ENCODE peak calls at places on chromosomes 11 and 22, in six cellular contexts. U, Z, X, D, Y and J are unnamed samples.

GRCh38 chr11:123755344-123755743 is 1.0 kb upstream of the OR6X1 start:
- DNase-seq in D (no peak), U (no peak), X (no peak), Z (no peak), Y (no peak), J (no peak)

GRCh38 chr22:50507421-50507990 is at the start of gene LMF2:
- DNase-seq in U (no peak), Z (peak), Y (peak), D (peak), X (peak), J (peak)

GRCh38 chr11:66011239-66011784 is 496 bp upstream of the CST6 start:
- DNase-seq in U (peak), Y (no peak), D (no peak), X (no peak), Z (no peak), J (no peak)

GRCh38 chr11:75718406-75719088 is 909 bp downstream of the MOGAT2 start:
- DNase-seq in X (no peak), D (no peak), Y (no peak), Z (no peak), U (no peak), J (no peak)

GRCh38 chr11:115408036-115408911 is 95.9 kb downstream of the CADM1 start:
- DNase-seq in Y (no peak), Z (no peak), X (no peak), U (peak), D (no peak), J (no peak)

GRCh38 chr11:70766901-70767300 is 368.6 kb downstream of the CTTN start:
- DNase-seq in U (no peak), D (no peak), X (no peak), Y (no peak), Z (no peak), J (no peak)

GRCh38 chr11:724063-724732 is 18.2 kb downstream of the EPS8L2 start:
- DNase-seq in Y (no peak), Z (no peak), U (no peak), X (no peak), D (no peak), J (no peak)

GRCh38 chr22:25564320-25564978 is at the start of gene GRK3:
- DNase-seq in X (peak), D (peak), U (peak), Y (peak), Z (peak), J (peak)

GRCh38 chr11:77090373-77091111 is 12.1 kb upstream of the OMP start:
- DNase-seq in U (no peak), Y (no peak), Z (no peak), X (no peak), D (peak), J (peak)

GRCh38 chr22:31998784-31999435 is 44.2 kb upstream of the SLC5A1 start:
- DNase-seq in D (no peak), Y (no peak), U (no peak), Z (no peak), X (no peak), J (no peak)

GRCh38 chr11:128484172-128484571 is 103.2 kb downstream of the ETS1 start:
- DNase-seq in X (no peak), U (no peak), Z (no peak), Y (no peak), D (no peak), J (no peak)

GRCh38 chr11:31026315-31026714 is 343.2 kb downstream of the DCDC1 start:
- DNase-seq in Z (peak), U (no peak), Y (no peak), X (no peak), D (no peak), J (no peak)

GRCh38 chr11:115244758-115245157 is 259.5 kb downstream of the CADM1 start:
- DNase-seq in U (no peak), Z (peak), D (no peak), Y (no peak), X (no peak), J (no peak)

GRCh38 chr11:68498903-68499883 is 38.6 kb downstream of the PPP6R3 start:
- DNase-seq in D (no peak), Z (no peak), X (no peak), U (no peak), Y (no peak), J (no peak)

GRCh38 chr22:46571642-46572250 is 34.3 kb upstream of the CELSR1 start:
- DNase-seq in X (no peak), Y (no peak), Z (no peak), U (no peak), D (no peak), J (no peak)

GRCh38 chr11:69234171-69234570 is 59.8 kb upstream of the MYEOV start:
- DNase-seq in D (no peak), U (no peak), X (no peak), Y (no peak), Z (no peak), J (no peak)

GRCh38 chr11:1232328-1233321 is 9.8 kb downstream of the MUC5B start:
- DNase-seq in Z (no peak), D (peak), U (no peak), Y (peak), X (no peak), J (peak)

GRCh38 chr22:19597399-19597735 is 73.2 kb upstream of the CLDN5 start:
- DNase-seq in X (no peak), Z (peak), Y (no peak), U (no peak), D (no peak), J (no peak)

GRCh38 chr11:34565417-34566208 is 52.0 kb upstream of the ELF5 start:
- DNase-seq in Y (no peak), D (no peak), X (no peak), U (peak), Z (peak), J (no peak)

GRCh38 chr11:131033151-131033651 is 116.9 kb upstream of the SNX19 start:
- DNase-seq in Z (no peak), Y (no peak), U (peak), X (no peak), D (no peak), J (no peak)

GRCh38 chr11:69492201-69492991 is 10.9 kb downstream of the LINC01488 start:
- DNase-seq in Y (no peak), D (peak), U (peak), X (no peak), Z (no peak), J (no peak)

GRCh38 chr11:4025957-4026324 is 68.7 kb upstream of the RRM1 start:
- DNase-seq in U (peak), Z (no peak), X (no peak), D (no peak), Y (no peak), J (no peak)

GRCh38 chr22:29854432-29854831 is 16.4 kb upstream of the ASCC2 start:
- DNase-seq in Y (no peak), D (no peak), X (no peak), U (no peak), Z (no peak), J (no peak)

GRCh38 chr11:46363031-46363407 is 15.8 kb downstream of the DGKZ start:
- DNase-seq in Y (no peak), D (peak), U (peak), Z (peak), X (no peak), J (peak)

GRCh38 chr22:46219650-46220049 is 30.4 kb downstream of the CDPF1 start:
- DNase-seq in Z (peak), D (no peak), Y (peak), X (no peak), U (no peak), J (no peak)

GRCh38 chr11:63920126-63920869 is 3.3 kb upstream of the RCOR2 start:
- DNase-seq in Z (no peak), U (no peak), X (peak), D (peak), Y (no peak), J (no peak)

GRCh38 chr11:35639591-35640179 is 21.4 kb downstream of the FJX1 start:
- DNase-seq in Y (no peak), U (no peak), D (no peak), X (no peak), Z (peak), J (no peak)

GRCh38 chr11:36465449-36466163 is 44.5 kb downstream of the TRAF6 start:
- DNase-seq in X (no peak), Y (no peak), Z (no peak), U (peak), D (no peak), J (no peak)

GRCh38 chr11:12008790-12009616 is 577 bp upstream of the DKK3 start:
- DNase-seq in X (peak), U (peak), Z (no peak), Y (peak), D (peak), J (no peak)

GRCh38 chr11:41522391-41522790 is 62.9 kb upstream of the LRRC4C start:
- DNase-seq in D (no peak), U (peak), Y (no peak), Z (no peak), X (no peak), J (no peak)

GRCh38 chr22:32202539-32203180 is 2.2 kb downstream of the RFPL2 start:
- DNase-seq in D (peak), U (peak), X (peak), Y (peak), Z (peak), J (no peak)

GRCh38 chr22:27318516-27318915 is 483.0 kb downstream of the MN1 start:
- DNase-seq in D (no peak), U (peak), Z (no peak), X (no peak), Y (no peak), J (no peak)

GRCh38 chr22:46914481-46914880 is 152.0 kb downstream of the TBC1D22A start:
- DNase-seq in X (no peak), D (no peak), Z (no peak), U (no peak), Y (no peak), J (no peak)

GRCh38 chr11:100801225-100801999 is 114.3 kb downstream of the ARHGAP42 start:
- DNase-seq in Z (no peak), Y (no peak), D (no peak), U (no peak), X (no peak), J (no peak)

GRCh38 chr11:131370090-131370751 is at the start of gene NTM:
- DNase-seq in Z (no peak), U (peak), Y (no peak), D (peak), X (peak), J (no peak)

GRCh38 chr22:24128024-24128423 is 53.3 kb upstream of the SUSD2 start:
- DNase-seq in X (no peak), U (peak), Z (no peak), Y (no peak), D (no peak), J (no peak)

GRCh38 chr11:61832758-61833157 is 4.7 kb downstream of the FADS2 start:
- DNase-seq in D (peak), X (no peak), Y (peak), Z (no peak), U (no peak), J (no peak)

GRCh38 chr22:44181033-44181911 is 547 bp downstream of the PARVG start:
- DNase-seq in Y (no peak), D (peak), Z (no peak), X (no peak), U (no peak), J (peak)